ENCODE peak calls at places on chromosomes 1 and 21, in six cellular contexts. P, S, U, G, M and C are unnamed samples.

GRCh38 chr1:63621075-63621474 is 27.9 kb downstream of the PGM1 start:
- DNase-seq in P (no peak), S (no peak), U (no peak), G (no peak), M (no peak), C (no peak)

GRCh38 chr1:94351441-94351840 is 66.7 kb upstream of the ABCD3 start:
- DNase-seq in P (no peak), S (no peak), U (no peak), G (no peak), M (no peak), C (no peak)

GRCh38 chr21:36566606-36567005 is 86.7 kb upstream of the CLDN14 start:
- DNase-seq in P (no peak), S (no peak), U (no peak), G (no peak), M (no peak), C (no peak)

GRCh38 chr1:248111157-248111556 is 16.2 kb downstream of the OR2L13 start:
- DNase-seq in P (no peak), S (no peak), U (no peak), G (no peak), M (no peak), C (no peak)

GRCh38 chr1:3453203-3453761 is 1.2 kb upstream of the ARHGEF16 start:
- DNase-seq in P (peak; percentile 82), S (peak; percentile 70), U (peak; percentile 57), G (peak; percentile 77), M (peak; percentile 88), C (peak; percentile 88)

GRCh38 chr1:229388876-229389580 is 44.9 kb downstream of the ACTA1 start:
- DNase-seq in P (no peak), S (no peak), U (no peak), G (no peak), M (no peak), C (no peak)

GRCh38 chr1:121522061-121522759 is 337.4 kb downstream of the SRGAP2C start:
- DNase-seq in P (no peak), S (no peak), U (no peak), G (no peak), M (peak; percentile 81), C (no peak)

GRCh38 chr1:28258628-28259251 is 578 bp upstream of the SESN2 start:
- DNase-seq in P (no peak), S (no peak), U (no peak), G (no peak), M (no peak), C (no peak)

GRCh38 chr1:199112365-199112764 is 473.5 kb downstream of the PTPRC start:
- DNase-seq in P (no peak), S (no peak), U (no peak), G (no peak), M (no peak), C (no peak)

GRCh38 chr1:228768345-228768717 is 33.1 kb downstream of the RHOU start:
- DNase-seq in P (no peak), S (no peak), U (no peak), G (no peak), M (no peak), C (no peak)

GRCh38 chr1:55712148-55712547 is 497.0 kb upstream of the USP24 start:
- DNase-seq in P (no peak), S (no peak), U (no peak), G (no peak), M (no peak), C (no peak)

GRCh38 chr1:53562256-53562982 is 103.2 kb downstream of the DMRTB1 start:
- DNase-seq in P (no peak), S (no peak), U (no peak), G (no peak), M (no peak), C (no peak)

GRCh38 chr1:17061486-17062271 is 7.8 kb upstream of the SDHB start:
- DNase-seq in P (no peak), S (no peak), U (no peak), G (no peak), M (no peak), C (no peak)

GRCh38 chr1:26220199-26220912 is 13.6 kb upstream of the CEP85 start:
- DNase-seq in P (no peak), S (no peak), U (no peak), G (no peak), M (no peak), C (no peak)

GRCh38 chr1:108592030-108592759 is 32.3 kb downstream of the EEIG2 start:
- DNase-seq in P (no peak), S (no peak), U (peak; percentile 4), G (no peak), M (no peak), C (no peak)

GRCh38 chr1:91673603-91674002 is 173.0 kb downstream of the CDC7 start:
- DNase-seq in P (no peak), S (no peak), U (no peak), G (no peak), M (no peak), C (no peak)

GRCh38 chr1:1437033-1437903 is 1.8 kb downstream of the VWA1 start:
- DNase-seq in P (no peak), S (no peak), U (no peak), G (no peak), M (no peak), C (no peak)

GRCh38 chr1:24100945-24101737 is 10.8 kb downstream of the MYOM3 start:
- DNase-seq in P (no peak), S (no peak), U (no peak), G (no peak), M (no peak), C (no peak)

GRCh38 chr1:116853680-116854191 is 56.0 kb upstream of the PTGFRN start:
- DNase-seq in P (no peak), S (peak; percentile 49), U (no peak), G (peak; percentile 69), M (peak; percentile 35), C (peak; percentile 75)

GRCh38 chr1:204080163-204080903 is 7.4 kb downstream of the SOX13 start:
- DNase-seq in P (peak; percentile 87), S (peak; percentile 97), U (no peak), G (peak; percentile 95), M (peak; percentile 94), C (peak; percentile 89)
- H3K4me1 ChIP-seq in P (peaks cover 55% of the 10 kb centered on the region), S (peaks cover 51% of the 10 kb centered on the region), U (peaks cover 4% of the 10 kb centered on the region), G (peaks cover 55% of the 10 kb centered on the region), M (peaks cover 100% of the 10 kb centered on the region), C (peaks cover 9% of the 10 kb centered on the region)

DNA sequence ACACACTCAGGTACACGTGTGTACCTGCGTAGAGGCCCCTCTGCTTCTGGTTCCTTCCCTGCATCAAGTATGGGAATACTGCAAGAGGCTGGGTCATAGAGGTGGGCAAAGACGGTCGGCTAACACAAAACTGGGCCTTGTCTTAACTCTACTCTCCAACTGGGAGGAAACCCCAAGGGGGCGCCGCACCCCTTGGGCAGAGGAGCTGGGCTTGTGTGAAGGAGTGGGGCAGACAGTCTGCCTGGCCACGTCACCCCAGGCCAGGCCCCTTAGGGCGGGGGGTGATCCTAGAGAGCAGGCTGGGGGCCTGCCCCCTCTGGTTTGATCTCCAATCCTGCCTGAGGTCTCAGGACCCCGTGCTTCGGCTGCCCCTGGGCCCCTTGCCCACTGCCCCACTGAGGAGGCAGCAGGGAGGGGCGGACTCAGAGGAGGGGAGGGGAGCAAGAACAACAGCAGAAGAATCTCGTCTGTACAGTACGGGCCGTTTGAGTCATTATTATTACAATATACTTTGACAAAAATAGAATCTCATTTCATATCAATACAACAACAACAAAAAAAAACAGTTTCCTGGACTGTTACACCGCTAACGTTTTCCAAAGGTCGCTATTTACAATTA is 34.7 kb downstream of the MEF2D start:
- DNase-seq in P (no peak), S (no peak), U (peak; percentile 39), G (no peak), M (no peak), C (no peak)
- TF ChIP-seq CTCF in P (peak; percentile 20), S (no peak), U (peak; percentile 69), G (peak; percentile 36), M (no peak), C (no peak)

GRCh38 chr1:207463021-207463420 is 8.9 kb downstream of the CR2 start:
- DNase-seq in P (no peak), S (no peak), U (no peak), G (no peak), M (no peak), C (no peak)
- H3K4me1 ChIP-seq in P (no peaks in the 10 kb centered on the region), S (no peaks in the 10 kb centered on the region), U (peaks cover 27% of the 10 kb centered on the region), G (no peaks in the 10 kb centered on the region), M (no peaks in the 10 kb centered on the region), C (no peaks in the 10 kb centered on the region)

DNA sequence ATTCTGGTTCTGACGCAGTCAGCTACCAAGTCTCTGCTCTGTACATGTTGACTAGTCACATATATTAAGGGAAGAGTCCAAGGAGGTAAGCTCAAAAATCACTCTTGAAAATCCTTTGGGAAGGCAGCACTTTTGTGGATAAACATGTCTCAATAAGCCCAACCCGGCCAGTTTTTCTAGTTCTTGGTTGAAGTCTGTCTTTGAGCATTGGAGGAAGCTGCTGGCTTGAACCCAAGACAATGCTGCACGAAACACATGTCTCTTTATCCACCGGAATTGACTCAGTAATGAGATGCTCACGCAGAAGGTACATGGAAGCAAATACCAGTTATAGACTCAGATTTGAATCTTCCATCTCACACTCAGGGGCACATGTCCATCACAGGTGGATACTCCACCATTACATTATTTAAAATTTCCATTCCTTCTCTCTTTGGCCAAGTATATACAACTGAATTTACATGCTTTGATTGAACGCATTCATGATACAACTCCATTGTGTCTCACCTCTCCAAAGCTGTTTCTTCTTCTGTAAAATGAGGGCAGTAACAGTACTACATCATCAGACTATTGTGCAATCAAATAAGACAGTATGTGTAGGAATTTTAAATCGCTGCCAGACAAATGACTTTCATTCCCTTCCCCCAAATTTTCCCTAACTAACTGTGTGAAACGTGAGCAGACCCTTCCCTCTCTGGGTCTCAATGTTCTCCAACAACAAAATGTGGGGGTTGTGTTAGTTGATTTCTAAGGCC is 9.6 kb upstream of the GUCA2A start:
- DNase-seq in P (no peak), S (peak; percentile 91), U (no peak), G (no peak), M (no peak), C (no peak)
- TF ChIP-seq CTCF in P (no peak), S (no peak), U (no peak), G (no peak), M (no peak), C (no peak)

DNA sequence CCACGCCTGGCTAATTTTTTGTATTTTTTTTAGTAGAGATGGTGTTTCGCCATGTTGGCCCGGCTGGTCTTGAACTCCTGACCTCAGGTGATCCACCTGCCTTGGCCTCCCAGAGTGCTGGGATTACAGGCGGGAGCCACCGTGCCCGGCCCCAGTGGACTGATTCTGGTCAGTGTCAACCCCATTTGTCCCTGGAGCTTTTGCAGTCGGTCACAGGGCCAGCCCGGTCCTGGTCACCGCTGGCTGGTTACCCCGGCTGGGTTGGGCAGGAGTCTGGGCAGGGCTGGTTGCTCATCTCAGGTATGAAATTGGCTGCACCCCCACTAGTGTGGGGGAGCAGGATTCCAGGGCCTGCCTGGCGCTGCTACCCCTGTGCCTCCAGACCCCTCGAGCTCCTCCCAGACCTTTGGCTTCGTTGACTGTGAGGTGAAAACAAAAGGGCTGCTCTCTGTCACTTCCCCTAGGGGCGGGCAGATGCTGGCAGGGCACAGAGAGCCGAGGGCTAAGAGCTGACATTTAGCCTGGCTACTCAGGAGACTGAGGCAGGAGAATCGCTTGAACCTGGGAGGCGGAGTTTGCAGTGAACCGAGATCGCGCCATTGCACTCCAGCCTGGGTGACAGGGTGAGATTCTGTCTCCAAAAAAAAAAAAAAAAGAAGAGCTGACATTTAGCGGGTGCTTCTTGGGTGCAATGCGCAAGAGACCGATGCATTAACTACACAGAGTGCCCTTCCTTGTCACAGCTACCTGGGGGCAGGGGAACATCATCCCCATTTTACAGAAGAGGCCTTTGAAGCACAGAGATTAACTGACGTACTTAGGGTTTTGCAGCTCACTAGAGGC is 10.6 kb downstream of the TNFRSF1B start:
- DNase-seq in P (no peak), S (no peak), U (no peak), G (no peak), M (no peak), C (no peak)
- H3K4me1 ChIP-seq in P (no peaks in the 10 kb centered on the region), S (no peaks in the 10 kb centered on the region), U (peaks cover 8% of the 10 kb centered on the region), G (peaks cover 4% of the 10 kb centered on the region), M (peaks cover 85% of the 10 kb centered on the region), C (no peaks in the 10 kb centered on the region)

GRCh38 chr1:182771187-182771984 is 18.2 kb upstream of the NPL start:
- DNase-seq in P (no peak), S (no peak), U (no peak), G (no peak), M (no peak), C (no peak)
- TF ChIP-seq CTCF in P (peak; percentile 23), S (no peak), U (no peak), G (no peak), M (no peak), C (no peak)